ENCODE peak calls at places on chromosomes 11 and 22, in five cellular contexts. M is IMR-90; L is CD4-positive, alpha-beta memory T cell; A is RCC 7860; Q is ACHN. E is an unnamed sample.
A peak's percentile ranks its signal among the peaks of the same experiment; 100 is the strongest.

GRCh38 chr11:59551651-59552521 is 40.5 kb downstream of the OR4D9 start:
- DNase-seq in M (peak; percentile 90), L (no peak), A (peak; percentile 64), Q (peak; percentile 76), E (no peak)

GRCh38 chr11:8362899-8363298 is 99.2 kb upstream of the LMO1 start:
- DNase-seq in M (no peak), L (no peak), A (no peak), Q (no peak), E (no peak)

GRCh38 chr11:111886844-111887243 is 7.5 kb downstream of the CFAP68 start:
- DNase-seq in M (no peak), L (no peak), A (no peak), Q (no peak), E (no peak)

GRCh38 chr11:126433989-126434949 is 78.8 kb downstream of the ST3GAL4 start:
- DNase-seq in M (no peak), L (no peak), A (no peak), Q (no peak), E (no peak)

GRCh38 chr11:28739489-28740280 is 631.5 kb downstream of the METTL15 start:
- DNase-seq in M (no peak), L (no peak), A (no peak), Q (no peak), E (no peak)

GRCh38 chr22:45155050-45155840 is 8.5 kb upstream of the NUP50 start:
- DNase-seq in M (peak; percentile 72), L (no peak), A (no peak), Q (no peak), E (no peak)

GRCh38 chr11:14927146-14927545 is 35.1 kb upstream of the CYP2R1 start:
- DNase-seq in M (peak; percentile 5), L (no peak), A (no peak), Q (no peak), E (no peak)

GRCh38 chr11:69642913-69643632 is 2.1 kb downstream of the CCND1 start:
- DNase-seq in M (peak; percentile 74), L (peak; percentile 73), A (peak; percentile 54), Q (peak; percentile 73), E (peak; percentile 71)

GRCh38 chr11:60378359-60378758 is at the start of gene MS4A7:
- DNase-seq in M (no peak), L (no peak), A (no peak), Q (no peak), E (no peak)

GRCh38 chr11:112174789-112175595 is at the start of gene BCO2:
- DNase-seq in M (peak; percentile 71), L (peak; percentile 10), A (peak; percentile 52), Q (peak; percentile 61), E (peak; percentile 2)

GRCh38 chr11:126355324-126355925 is at the start of gene ST3GAL4:
- DNase-seq in M (peak; percentile 52), L (peak; percentile 38), A (peak; percentile 54), Q (peak; percentile 54), E (peak; percentile 37)

GRCh38 chr11:65617990-65618751 is 2.6 kb downstream of the PCNX3 start:
- DNase-seq in M (no peak), L (no peak), A (no peak), Q (no peak), E (no peak)

GRCh38 chr22:19721486-19722172 is 1.7 kb upstream of the GP1BB start:
- DNase-seq in M (no peak), L (no peak), A (no peak), Q (no peak), E (no peak)

GRCh38 chr11:35853871-35854270 is 90.0 kb upstream of the LDLRAD3 start:
- DNase-seq in M (no peak), L (no peak), A (no peak), Q (no peak), E (no peak)

GRCh38 chr11:7385532-7385931 is 99.8 kb upstream of the OLFML1 start:
- DNase-seq in M (no peak), L (no peak), A (no peak), Q (no peak), E (no peak)

GRCh38 chr22:17998913-17999312 is 25.4 kb downstream of the MICAL3 start:
- DNase-seq in M (no peak), L (no peak), A (no peak), Q (no peak), E (no peak)

GRCh38 chr11:9823439-9823838 is 159.6 kb downstream of the SWAP70 start:
- DNase-seq in M (peak; percentile 34), L (no peak), A (no peak), Q (no peak), E (no peak)

GRCh38 chr11:112400615-112401014 is 140.0 kb upstream of the PLET1 start:
- DNase-seq in M (no peak), L (no peak), A (no peak), Q (no peak), E (no peak)

GRCh38 chr11:71428861-71429435 is 19.2 kb downstream of the DHCR7 start:
- DNase-seq in M (no peak), L (no peak), A (no peak), Q (no peak), E (no peak)

GRCh38 chr22:29266564-29267461 is 968 bp downstream of the RHBDD3 start:
- DNase-seq in M (peak; percentile 11), L (no peak), A (no peak), Q (no peak), E (no peak)

GRCh38 chr22:23393721-23394320 is 186.3 kb downstream of the IGLL1 start:
- DNase-seq in M (no peak), L (no peak), A (no peak), Q (no peak), E (no peak)

GRCh38 chr11:16963316-16963876 is 50.8 kb downstream of the PLEKHA7 start:
- DNase-seq in M (no peak), L (no peak), A (no peak), Q (no peak), E (no peak)

GRCh38 chr11:69854719-69855118 is 35.5 kb upstream of the FGF3 start:
- DNase-seq in M (peak; percentile 50), L (no peak), A (peak; percentile 71), Q (no peak), E (no peak)

GRCh38 chr11:63871962-63872832 is 33.3 kb downstream of the MARK2 start:
- DNase-seq in M (peak; percentile 93), L (no peak), A (peak; percentile 91), Q (peak; percentile 89), E (peak; percentile 31)

GRCh38 chr11:13578514-13579140 is 82.8 kb upstream of the PTH start:
- DNase-seq in M (no peak), L (no peak), A (no peak), Q (no peak), E (no peak)

GRCh38 chr22:23155831-23156230 is 10.6 kb downstream of the RAB36 start:
- DNase-seq in M (no peak), L (no peak), A (no peak), Q (no peak), E (no peak)

GRCh38 chr11:34790620-34791019 is 125.6 kb downstream of the APIP start:
- DNase-seq in M (no peak), L (no peak), A (no peak), Q (no peak), E (no peak)

GRCh38 chr11:13280777-13281176 is 3.2 kb downstream of the BMAL1 start:
- DNase-seq in M (no peak), L (no peak), A (no peak), Q (no peak), E (no peak)

GRCh38 chr11:86596861-86597632 is 75.4 kb downstream of the ME3 start:
- DNase-seq in M (peak; percentile 43), L (no peak), A (no peak), Q (no peak), E (no peak)

GRCh38 chr11:1039481-1040427 is 3.2 kb upstream of the MUC6 start:
- DNase-seq in M (no peak), L (no peak), A (no peak), Q (no peak), E (no peak)

GRCh38 chr11:58513747-58514367 is 6.0 kb upstream of the OR5B21 start:
- DNase-seq in M (peak; percentile 76), L (no peak), A (peak; percentile 14), Q (peak; percentile 64), E (no peak)